ENCODE peak calls at places on chromosomes 5 and 9, in ten cellular contexts. One of them, this sample, is unnamed.

GRCh38 chr9:70802206-70802605 is 319.2 kb downstream of the TRPM3 start:
- DNase-seq in NCI-H82: no peak
- DNase-seq in myocyte: peak
- DNase-seq in NCI-H748 treated with DMSO at 0.1 percent for 48 hours: no peak
- DNase-seq in H1: no peak
- DNase-seq in stimulated activated CD8-positive, alpha-beta memory T cell treated with anti-CD3 and anti-CD28 coated beads, Interleukin-7, amount 100 ng/mL, for 24 hours: no peak
- DNase-seq in dorsolateral prefrontal cortex: no peak
- DNase-seq in kidney: no peak
- DNase-seq in skeletal muscle cell: peak
- DNase-seq in stimulated activated naive CD8-positive, alpha-beta T cell treated with anti-CD3 and anti-CD28 coated beads, Interleukin-15, amount 100 ng/mL, for 72 hours: no peak
- DNase-seq in this sample: peak

GRCh38 chr9:136393531-136393930 is 6.4 kb downstream of the SNAPC4 start:
- DNase-seq in stimulated activated naive CD8-positive, alpha-beta T cell treated with anti-CD3 and anti-CD28 coated beads, Interleukin-15, amount 100 ng/mL, for 72 hours: no peak
- DNase-seq in NCI-H748 treated with DMSO at 0.1 percent for 48 hours: no peak
- DNase-seq in H1: no peak
- DNase-seq in NCI-H82: no peak
- DNase-seq in skeletal muscle cell: no peak
- DNase-seq in myocyte: no peak
- DNase-seq in stimulated activated CD8-positive, alpha-beta memory T cell treated with anti-CD3 and anti-CD28 coated beads, Interleukin-7, amount 100 ng/mL, for 24 hours: no peak
- DNase-seq in kidney: peak
- DNase-seq in dorsolateral prefrontal cortex: no peak
- DNase-seq in this sample: no peak

GRCh38 chr9:121292801-121293241 is 24.9 kb downstream of the GSN start:
- DNase-seq in NCI-H82: no peak
- DNase-seq in H1: no peak
- DNase-seq in skeletal muscle cell: no peak
- DNase-seq in myocyte: no peak
- DNase-seq in dorsolateral prefrontal cortex: no peak
- DNase-seq in stimulated activated CD8-positive, alpha-beta memory T cell treated with anti-CD3 and anti-CD28 coated beads, Interleukin-7, amount 100 ng/mL, for 24 hours: no peak
- DNase-seq in NCI-H748 treated with DMSO at 0.1 percent for 48 hours: no peak
- DNase-seq in kidney: no peak
- DNase-seq in stimulated activated naive CD8-positive, alpha-beta T cell treated with anti-CD3 and anti-CD28 coated beads, Interleukin-15, amount 100 ng/mL, for 72 hours: no peak
- DNase-seq in this sample: no peak

GRCh38 chr9:70830618-70831017 is 290.8 kb downstream of the TRPM3 start:
- DNase-seq in dorsolateral prefrontal cortex: no peak
- DNase-seq in stimulated activated naive CD8-positive, alpha-beta T cell treated with anti-CD3 and anti-CD28 coated beads, Interleukin-15, amount 100 ng/mL, for 72 hours: no peak
- DNase-seq in NCI-H82: peak
- DNase-seq in NCI-H748 treated with DMSO at 0.1 percent for 48 hours: no peak
- DNase-seq in stimulated activated CD8-positive, alpha-beta memory T cell treated with anti-CD3 and anti-CD28 coated beads, Interleukin-7, amount 100 ng/mL, for 24 hours: no peak
- DNase-seq in kidney: no peak
- DNase-seq in skeletal muscle cell: no peak
- DNase-seq in myocyte: no peak
- DNase-seq in H1: no peak
- DNase-seq in this sample: no peak

GRCh38 chr9:22241611-22242010 is 205.0 kb upstream of the DMRTA1 start:
- DNase-seq in kidney: no peak
- DNase-seq in dorsolateral prefrontal cortex: no peak
- DNase-seq in H1: no peak
- DNase-seq in NCI-H748 treated with DMSO at 0.1 percent for 48 hours: no peak
- DNase-seq in stimulated activated naive CD8-positive, alpha-beta T cell treated with anti-CD3 and anti-CD28 coated beads, Interleukin-15, amount 100 ng/mL, for 72 hours: no peak
- DNase-seq in NCI-H82: no peak
- DNase-seq in myocyte: no peak
- DNase-seq in stimulated activated CD8-positive, alpha-beta memory T cell treated with anti-CD3 and anti-CD28 coated beads, Interleukin-7, amount 100 ng/mL, for 24 hours: no peak
- DNase-seq in skeletal muscle cell: no peak
- DNase-seq in this sample: no peak

GRCh38 chr5:97801497-97801896 is 618.5 kb upstream of the RIOK2 start:
- DNase-seq in skeletal muscle cell: no peak
- DNase-seq in H1: no peak
- DNase-seq in kidney: no peak
- DNase-seq in stimulated activated naive CD8-positive, alpha-beta T cell treated with anti-CD3 and anti-CD28 coated beads, Interleukin-15, amount 100 ng/mL, for 72 hours: no peak
- DNase-seq in stimulated activated CD8-positive, alpha-beta memory T cell treated with anti-CD3 and anti-CD28 coated beads, Interleukin-7, amount 100 ng/mL, for 24 hours: no peak
- DNase-seq in myocyte: no peak
- DNase-seq in NCI-H748 treated with DMSO at 0.1 percent for 48 hours: no peak
- DNase-seq in dorsolateral prefrontal cortex: no peak
- DNase-seq in NCI-H82: no peak
- DNase-seq in this sample: no peak

GRCh38 chr5:18114161-18114802 is 480.0 kb downstream of the TAF11L14 start:
- DNase-seq in dorsolateral prefrontal cortex: no peak
- DNase-seq in kidney: no peak
- DNase-seq in NCI-H748 treated with DMSO at 0.1 percent for 48 hours: peak
- DNase-seq in H1: no peak
- DNase-seq in stimulated activated naive CD8-positive, alpha-beta T cell treated with anti-CD3 and anti-CD28 coated beads, Interleukin-15, amount 100 ng/mL, for 72 hours: no peak
- DNase-seq in stimulated activated CD8-positive, alpha-beta memory T cell treated with anti-CD3 and anti-CD28 coated beads, Interleukin-7, amount 100 ng/mL, for 24 hours: no peak
- DNase-seq in skeletal muscle cell: no peak
- DNase-seq in NCI-H82: no peak
- DNase-seq in myocyte: no peak
- DNase-seq in this sample: no peak

GRCh38 chr5:175015028-175015427 is 290.6 kb downstream of the MSX2 start:
- DNase-seq in stimulated activated CD8-positive, alpha-beta memory T cell treated with anti-CD3 and anti-CD28 coated beads, Interleukin-7, amount 100 ng/mL, for 24 hours: no peak
- DNase-seq in NCI-H748 treated with DMSO at 0.1 percent for 48 hours: no peak
- DNase-seq in myocyte: no peak
- DNase-seq in kidney: no peak
- DNase-seq in skeletal muscle cell: no peak
- DNase-seq in NCI-H82: no peak
- DNase-seq in stimulated activated naive CD8-positive, alpha-beta T cell treated with anti-CD3 and anti-CD28 coated beads, Interleukin-15, amount 100 ng/mL, for 72 hours: no peak
- DNase-seq in dorsolateral prefrontal cortex: no peak
- DNase-seq in H1: no peak
- DNase-seq in this sample: no peak

GRCh38 chr9:135839516-135839915 is 67.8 kb downstream of the CAMSAP1 start:
- DNase-seq in NCI-H748 treated with DMSO at 0.1 percent for 48 hours: no peak
- DNase-seq in stimulated activated CD8-positive, alpha-beta memory T cell treated with anti-CD3 and anti-CD28 coated beads, Interleukin-7, amount 100 ng/mL, for 24 hours: no peak
- DNase-seq in NCI-H82: no peak
- DNase-seq in kidney: no peak
- DNase-seq in dorsolateral prefrontal cortex: no peak
- DNase-seq in H1: no peak
- DNase-seq in skeletal muscle cell: no peak
- DNase-seq in stimulated activated naive CD8-positive, alpha-beta T cell treated with anti-CD3 and anti-CD28 coated beads, Interleukin-15, amount 100 ng/mL, for 72 hours: no peak
- DNase-seq in myocyte: no peak
- DNase-seq in this sample: no peak

GRCh38 chr9:81902601-81903000 is 25.6 kb upstream of the SPATA31D4 start:
- DNase-seq in stimulated activated CD8-positive, alpha-beta memory T cell treated with anti-CD3 and anti-CD28 coated beads, Interleukin-7, amount 100 ng/mL, for 24 hours: no peak
- DNase-seq in NCI-H748 treated with DMSO at 0.1 percent for 48 hours: no peak
- DNase-seq in skeletal muscle cell: peak
- DNase-seq in kidney: no peak
- DNase-seq in H1: no peak
- DNase-seq in myocyte: no peak
- DNase-seq in NCI-H82: no peak
- DNase-seq in dorsolateral prefrontal cortex: no peak
- DNase-seq in stimulated activated naive CD8-positive, alpha-beta T cell treated with anti-CD3 and anti-CD28 coated beads, Interleukin-15, amount 100 ng/mL, for 72 hours: no peak
- DNase-seq in this sample: peak

GRCh38 chr9:15244001-15244441 is 63.0 kb downstream of the TTC39B start:
- DNase-seq in kidney: no peak
- DNase-seq in skeletal muscle cell: no peak
- DNase-seq in stimulated activated naive CD8-positive, alpha-beta T cell treated with anti-CD3 and anti-CD28 coated beads, Interleukin-15, amount 100 ng/mL, for 72 hours: no peak
- DNase-seq in stimulated activated CD8-positive, alpha-beta memory T cell treated with anti-CD3 and anti-CD28 coated beads, Interleukin-7, amount 100 ng/mL, for 24 hours: no peak
- DNase-seq in dorsolateral prefrontal cortex: no peak
- DNase-seq in NCI-H82: no peak
- DNase-seq in myocyte: peak
- DNase-seq in NCI-H748 treated with DMSO at 0.1 percent for 48 hours: no peak
- DNase-seq in H1: no peak
- DNase-seq in this sample: peak

GRCh38 chr9:133715866-133716563 is 22.1 kb downstream of the SARDH start:
- DNase-seq in stimulated activated CD8-positive, alpha-beta memory T cell treated with anti-CD3 and anti-CD28 coated beads, Interleukin-7, amount 100 ng/mL, for 24 hours: no peak
- DNase-seq in NCI-H748 treated with DMSO at 0.1 percent for 48 hours: no peak
- DNase-seq in stimulated activated naive CD8-positive, alpha-beta T cell treated with anti-CD3 and anti-CD28 coated beads, Interleukin-15, amount 100 ng/mL, for 72 hours: no peak
- DNase-seq in dorsolateral prefrontal cortex: peak
- DNase-seq in kidney: peak
- DNase-seq in myocyte: peak
- DNase-seq in skeletal muscle cell: no peak
- DNase-seq in H1: peak
- DNase-seq in NCI-H82: peak
- DNase-seq in this sample: peak

GRCh38 chr5:1466631-1467265 is 21.5 kb upstream of the SLC6A3 start:
- DNase-seq in skeletal muscle cell: no peak
- DNase-seq in NCI-H748 treated with DMSO at 0.1 percent for 48 hours: no peak
- DNase-seq in NCI-H82: no peak
- DNase-seq in stimulated activated naive CD8-positive, alpha-beta T cell treated with anti-CD3 and anti-CD28 coated beads, Interleukin-15, amount 100 ng/mL, for 72 hours: no peak
- DNase-seq in myocyte: no peak
- DNase-seq in H1: no peak
- DNase-seq in stimulated activated CD8-positive, alpha-beta memory T cell treated with anti-CD3 and anti-CD28 coated beads, Interleukin-7, amount 100 ng/mL, for 24 hours: no peak
- DNase-seq in dorsolateral prefrontal cortex: peak
- DNase-seq in kidney: peak
- DNase-seq in this sample: no peak

GRCh38 chr5:5270958-5271605 is 131.0 kb downstream of the ADAMTS16 start:
- DNase-seq in NCI-H748 treated with DMSO at 0.1 percent for 48 hours: peak
- DNase-seq in stimulated activated naive CD8-positive, alpha-beta T cell treated with anti-CD3 and anti-CD28 coated beads, Interleukin-15, amount 100 ng/mL, for 72 hours: no peak
- DNase-seq in kidney: peak
- DNase-seq in skeletal muscle cell: peak
- DNase-seq in H1: peak
- DNase-seq in myocyte: peak
- DNase-seq in dorsolateral prefrontal cortex: peak
- DNase-seq in NCI-H82: peak
- DNase-seq in stimulated activated CD8-positive, alpha-beta memory T cell treated with anti-CD3 and anti-CD28 coated beads, Interleukin-7, amount 100 ng/mL, for 24 hours: no peak
- DNase-seq in this sample: peak

GRCh38 chr9:68780377-68780707 is 75.3 kb downstream of the PIP5K1B start:
- DNase-seq in skeletal muscle cell: no peak
- DNase-seq in stimulated activated CD8-positive, alpha-beta memory T cell treated with anti-CD3 and anti-CD28 coated beads, Interleukin-7, amount 100 ng/mL, for 24 hours: no peak
- DNase-seq in kidney: no peak
- DNase-seq in NCI-H82: no peak
- DNase-seq in myocyte: no peak
- DNase-seq in stimulated activated naive CD8-positive, alpha-beta T cell treated with anti-CD3 and anti-CD28 coated beads, Interleukin-15, amount 100 ng/mL, for 72 hours: no peak
- DNase-seq in dorsolateral prefrontal cortex: no peak
- DNase-seq in H1: no peak
- DNase-seq in NCI-H748 treated with DMSO at 0.1 percent for 48 hours: no peak
- DNase-seq in this sample: no peak

GRCh38 chr5:150438873-150439546 is 10.5 kb downstream of the RPS14 start:
- DNase-seq in skeletal muscle cell: no peak
- DNase-seq in stimulated activated CD8-positive, alpha-beta memory T cell treated with anti-CD3 and anti-CD28 coated beads, Interleukin-7, amount 100 ng/mL, for 24 hours: no peak
- DNase-seq in H1: peak
- DNase-seq in myocyte: peak
- DNase-seq in NCI-H82: peak
- DNase-seq in kidney: no peak
- DNase-seq in NCI-H748 treated with DMSO at 0.1 percent for 48 hours: no peak
- DNase-seq in dorsolateral prefrontal cortex: no peak
- DNase-seq in stimulated activated naive CD8-positive, alpha-beta T cell treated with anti-CD3 and anti-CD28 coated beads, Interleukin-15, amount 100 ng/mL, for 72 hours: no peak
- DNase-seq in this sample: peak

GRCh38 chr9:130912932-130913598 is 16.5 kb upstream of the QRFP start:
- DNase-seq in stimulated activated naive CD8-positive, alpha-beta T cell treated with anti-CD3 and anti-CD28 coated beads, Interleukin-15, amount 100 ng/mL, for 72 hours: no peak
- DNase-seq in stimulated activated CD8-positive, alpha-beta memory T cell treated with anti-CD3 and anti-CD28 coated beads, Interleukin-7, amount 100 ng/mL, for 24 hours: no peak
- DNase-seq in skeletal muscle cell: peak
- DNase-seq in H1: no peak
- DNase-seq in NCI-H82: peak
- DNase-seq in NCI-H748 treated with DMSO at 0.1 percent for 48 hours: no peak
- DNase-seq in myocyte: peak
- DNase-seq in dorsolateral prefrontal cortex: no peak
- DNase-seq in kidney: peak
- DNase-seq in this sample: peak

GRCh38 chr5:62477801-62478200 is 65.2 kb downstream of the IPO11 start:
- DNase-seq in H1: no peak
- DNase-seq in myocyte: peak
- DNase-seq in stimulated activated CD8-positive, alpha-beta memory T cell treated with anti-CD3 and anti-CD28 coated beads, Interleukin-7, amount 100 ng/mL, for 24 hours: no peak
- DNase-seq in dorsolateral prefrontal cortex: no peak
- DNase-seq in NCI-H82: no peak
- DNase-seq in NCI-H748 treated with DMSO at 0.1 percent for 48 hours: no peak
- DNase-seq in skeletal muscle cell: no peak
- DNase-seq in kidney: no peak
- DNase-seq in stimulated activated naive CD8-positive, alpha-beta T cell treated with anti-CD3 and anti-CD28 coated beads, Interleukin-15, amount 100 ng/mL, for 72 hours: no peak
- DNase-seq in this sample: peak

GRCh38 chr9:122228906-122229837 is at the start of gene LHX6:
- DNase-seq in NCI-H748 treated with DMSO at 0.1 percent for 48 hours: no peak
- DNase-seq in dorsolateral prefrontal cortex: no peak
- DNase-seq in skeletal muscle cell: no peak
- DNase-seq in H1: no peak
- DNase-seq in kidney: peak
- DNase-seq in NCI-H82: peak
- DNase-seq in stimulated activated CD8-positive, alpha-beta memory T cell treated with anti-CD3 and anti-CD28 coated beads, Interleukin-7, amount 100 ng/mL, for 24 hours: no peak
- DNase-seq in myocyte: peak
- DNase-seq in stimulated activated naive CD8-positive, alpha-beta T cell treated with anti-CD3 and anti-CD28 coated beads, Interleukin-15, amount 100 ng/mL, for 72 hours: no peak
- DNase-seq in this sample: peak

GRCh38 chr9:14278291-14278721 is 35.6 kb downstream of the NFIB start:
- DNase-seq in H1: no peak
- DNase-seq in NCI-H748 treated with DMSO at 0.1 percent for 48 hours: no peak
- DNase-seq in stimulated activated CD8-positive, alpha-beta memory T cell treated with anti-CD3 and anti-CD28 coated beads, Interleukin-7, amount 100 ng/mL, for 24 hours: no peak
- DNase-seq in NCI-H82: no peak
- DNase-seq in stimulated activated naive CD8-positive, alpha-beta T cell treated with anti-CD3 and anti-CD28 coated beads, Interleukin-15, amount 100 ng/mL, for 72 hours: no peak
- DNase-seq in kidney: no peak
- DNase-seq in skeletal muscle cell: peak
- DNase-seq in myocyte: peak
- DNase-seq in dorsolateral prefrontal cortex: no peak
- DNase-seq in this sample: peak

GRCh38 chr5:178108966-178109365 is 4.4 kb upstream of the N4BP3 start:
- DNase-seq in dorsolateral prefrontal cortex: no peak
- DNase-seq in myocyte: no peak
- DNase-seq in stimulated activated naive CD8-positive, alpha-beta T cell treated with anti-CD3 and anti-CD28 coated beads, Interleukin-15, amount 100 ng/mL, for 72 hours: no peak
- DNase-seq in NCI-H748 treated with DMSO at 0.1 percent for 48 hours: no peak
- DNase-seq in H1: no peak
- DNase-seq in NCI-H82: no peak
- DNase-seq in stimulated activated CD8-positive, alpha-beta memory T cell treated with anti-CD3 and anti-CD28 coated beads, Interleukin-7, amount 100 ng/mL, for 24 hours: no peak
- DNase-seq in kidney: no peak
- DNase-seq in skeletal muscle cell: no peak
- DNase-seq in this sample: no peak

GRCh38 chr5:61493973-61494372 is 161.9 kb downstream of the ZSWIM6 start:
- DNase-seq in kidney: no peak
- DNase-seq in H1: no peak
- DNase-seq in NCI-H82: no peak
- DNase-seq in dorsolateral prefrontal cortex: no peak
- DNase-seq in NCI-H748 treated with DMSO at 0.1 percent for 48 hours: no peak
- DNase-seq in stimulated activated naive CD8-positive, alpha-beta T cell treated with anti-CD3 and anti-CD28 coated beads, Interleukin-15, amount 100 ng/mL, for 72 hours: no peak
- DNase-seq in skeletal muscle cell: no peak
- DNase-seq in myocyte: no peak
- DNase-seq in stimulated activated CD8-positive, alpha-beta memory T cell treated with anti-CD3 and anti-CD28 coated beads, Interleukin-7, amount 100 ng/mL, for 24 hours: no peak
- DNase-seq in this sample: no peak

GRCh38 chr9:131335356-131335755 is 45.8 kb downstream of the PLPP7 start:
- DNase-seq in dorsolateral prefrontal cortex: peak
- DNase-seq in stimulated activated CD8-positive, alpha-beta memory T cell treated with anti-CD3 and anti-CD28 coated beads, Interleukin-7, amount 100 ng/mL, for 24 hours: no peak
- DNase-seq in H1: no peak
- DNase-seq in NCI-H748 treated with DMSO at 0.1 percent for 48 hours: no peak
- DNase-seq in skeletal muscle cell: no peak
- DNase-seq in kidney: peak
- DNase-seq in NCI-H82: no peak
- DNase-seq in stimulated activated naive CD8-positive, alpha-beta T cell treated with anti-CD3 and anti-CD28 coated beads, Interleukin-15, amount 100 ng/mL, for 72 hours: no peak
- DNase-seq in myocyte: no peak
- DNase-seq in this sample: no peak

GRCh38 chr5:68330564-68330963 is 115.0 kb downstream of the PIK3R1 start:
- DNase-seq in dorsolateral prefrontal cortex: no peak
- DNase-seq in NCI-H82: no peak
- DNase-seq in stimulated activated CD8-positive, alpha-beta memory T cell treated with anti-CD3 and anti-CD28 coated beads, Interleukin-7, amount 100 ng/mL, for 24 hours: no peak
- DNase-seq in myocyte: peak
- DNase-seq in skeletal muscle cell: no peak
- DNase-seq in kidney: no peak
- DNase-seq in NCI-H748 treated with DMSO at 0.1 percent for 48 hours: no peak
- DNase-seq in H1: no peak
- DNase-seq in stimulated activated naive CD8-positive, alpha-beta T cell treated with anti-CD3 and anti-CD28 coated beads, Interleukin-15, amount 100 ng/mL, for 72 hours: no peak
- DNase-seq in this sample: peak

GRCh38 chr9:8895498-8896224 is 1096.1 kb upstream of the DMAC1 start:
- DNase-seq in stimulated activated naive CD8-positive, alpha-beta T cell treated with anti-CD3 and anti-CD28 coated beads, Interleukin-15, amount 100 ng/mL, for 72 hours: no peak
- DNase-seq in NCI-H82: peak
- DNase-seq in H1: no peak
- DNase-seq in stimulated activated CD8-positive, alpha-beta memory T cell treated with anti-CD3 and anti-CD28 coated beads, Interleukin-7, amount 100 ng/mL, for 24 hours: no peak
- DNase-seq in kidney: no peak
- DNase-seq in skeletal muscle cell: no peak
- DNase-seq in dorsolateral prefrontal cortex: no peak
- DNase-seq in NCI-H748 treated with DMSO at 0.1 percent for 48 hours: peak
- DNase-seq in myocyte: no peak
- DNase-seq in this sample: no peak

This sample was measured in LHCN-M2.